ENCODE peak calls at places on chromosomes 3 and 15, in five cellular contexts. B, R, N, J and O are unnamed samples.

GRCh38 chr3:121998030-121998580 is 23.9 kb downstream of the ILDR1 start:
- DNase-seq in B (no peak), J (no peak), R (no peak), N (peak; percentile 41), O (peak; percentile 46)

GRCh38 chr3:100106094-100106493 is 8.2 kb downstream of the FILIP1L start:
- DNase-seq in R (no peak), N (no peak), J (no peak), B (no peak), O (no peak)

GRCh38 chr15:51853987-51854386 is 24.5 kb downstream of the TMOD3 start:
- DNase-seq in N (no peak), R (no peak), J (no peak), B (no peak), O (no peak)

GRCh38 chr15:48940508-48940907 is 23.2 kb downstream of the SHC4 start:
- DNase-seq in R (no peak), B (no peak), J (peak; percentile 3), N (peak; percentile 98), O (no peak)

GRCh38 chr3:110814170-110815007 is 257.2 kb upstream of the NECTIN3 start:
- DNase-seq in R (no peak), B (no peak), N (peak; percentile 90), J (peak; percentile 4), O (no peak)

GRCh38 chr3:179398574-179399249 is 51.2 kb downstream of the MFN1 start:
- DNase-seq in B (no peak), R (no peak), J (no peak), N (peak; percentile 36), O (no peak)

GRCh38 chr3:31377045-31377642 is 155.6 kb upstream of the STT3B start:
- DNase-seq in N (peak; percentile 70), B (no peak), R (no peak), J (peak; percentile 90), O (no peak)

GRCh38 chr3:140225996-140226395 is 291.0 kb downstream of the CLSTN2 start:
- DNase-seq in R (no peak), N (no peak), B (no peak), J (no peak), O (no peak)

GRCh38 chr15:23869391-23869790 is 182.3 kb upstream of the NDN start:
- DNase-seq in J (no peak), B (peak; percentile 58), R (no peak), N (no peak), O (no peak)

GRCh38 chr3:47890037-47890831 is 87.3 kb downstream of the DHX30 start:
- DNase-seq in B (no peak), R (no peak), N (no peak), J (no peak), O (peak; percentile 76)

GRCh38 chr3:97937205-97937604 is 35.0 kb downstream of the RIOX2 start:
- DNase-seq in J (no peak), B (no peak), R (no peak), N (no peak), O (no peak)

GRCh38 chr15:85008474-85009260 is 27.0 kb downstream of the PDE8A start:
- DNase-seq in B (no peak), J (no peak), N (no peak), R (no peak), O (no peak)

GRCh38 chr3:108255131-108255530 is 32.9 kb upstream of the IFT57 start:
- DNase-seq in N (no peak), J (no peak), R (no peak), B (no peak), O (no peak)

GRCh38 chr3:150365132-150365604 is 42.9 kb upstream of the TSC22D2 start:
- DNase-seq in N (peak; percentile 78), B (no peak), J (peak; percentile 65), R (no peak), O (no peak)

GRCh38 chr15:63909819-63910437 is 76.2 kb upstream of the HERC1 start:
- DNase-seq in B (no peak), N (peak; percentile 73), R (no peak), J (no peak), O (no peak)

GRCh38 chr3:111812680-111813079 is 46.4 kb upstream of the PHLDB2 start:
- DNase-seq in J (no peak), B (no peak), R (no peak), N (no peak), O (no peak)

GRCh38 chr3:181932039-181932438 is 220.3 kb downstream of the SOX2 start:
- DNase-seq in B (no peak), N (no peak), R (no peak), J (no peak), O (peak; percentile 25)